ENCODE peak calls at places on chromosomes 12 and 14, in four cellular contexts. U is SJSA1, E is stomach, H is astrocyte. K is an unnamed sample.
A peak's percentile ranks its signal among the peaks of the same experiment; 100 is the strongest.

GRCh38 chr14:71645656-71646055 is 286.6 kb upstream of the RGS6 start:
- DNase-seq in U (no peak), E (no peak), H (peak; percentile 57), K (no peak)

GRCh38 chr12:4579305-4580097 is 17.5 kb downstream of the DYRK4 start:
- DNase-seq in U (no peak), E (no peak), H (no peak), K (no peak)

GRCh38 chr14:82999802-83000201 is 1466.1 kb upstream of the SEL1L start:
- DNase-seq in U (no peak), E (no peak), H (no peak), K (no peak)

GRCh38 chr12:48169011-48169410 is 11.7 kb upstream of the ASB8 start:
- DNase-seq in U (peak; percentile 86), E (no peak), H (no peak), K (no peak)

GRCh38 chr12:6950944-6951540 is at the start of gene PTPN6:
- DNase-seq in U (no peak), E (peak; percentile 58), H (no peak), K (no peak)

GRCh38 chr12:86018361-86018760 is 144.3 kb downstream of the NTS start:
- DNase-seq in U (no peak), E (no peak), H (no peak), K (no peak)

GRCh38 chr12:70272510-70272909 is 29.3 kb downstream of the CNOT2 start:
- DNase-seq in U (no peak), E (no peak), H (no peak), K (no peak)

GRCh38 chr12:126617312-126617711 is 1552.1 kb downstream of the AACS start:
- DNase-seq in U (no peak), E (no peak), H (no peak), K (no peak)

GRCh38 chr14:52155656-52156213 is 86.9 kb upstream of the NID2 start:
- DNase-seq in U (no peak), E (no peak), H (no peak), K (no peak)

GRCh38 chr12:6752181-6752930 is 585 bp downstream of the MLF2 start:
- DNase-seq in U (peak; percentile 59), E (no peak), H (peak; percentile 29), K (no peak)

GRCh38 chr12:79186506-79186905 is 321.9 kb downstream of the SYT1 start:
- DNase-seq in U (no peak), E (no peak), H (no peak), K (no peak)

GRCh38 chr12:2677142-2677880 is 117.5 kb upstream of the FKBP4 start:
- DNase-seq in U (peak; percentile 41), E (no peak), H (no peak), K (no peak)

GRCh38 chr12:111775205-111776193 is 8.8 kb downstream of the ALDH2 start:
- DNase-seq in U (no peak), E (peak; percentile 91), H (peak; percentile 72), K (peak; percentile 79)

GRCh38 chr12:19959353-19959752 is 409.0 kb upstream of the PDE3A start:
- DNase-seq in U (no peak), E (no peak), H (no peak), K (no peak)

GRCh38 chr12:252634-253033 is 10.0 kb downstream of the SLC6A13 start:
- DNase-seq in U (no peak), E (no peak), H (no peak), K (no peak)

GRCh38 chr12:76337583-76337982 is 10.6 kb downstream of the BBS10 start:
- DNase-seq in U (peak; percentile 55), E (no peak), H (peak; percentile 79), K (no peak)

GRCh38 chr12:54589964-54590363 is 1.5 kb upstream of the PPP1R1A start:
- DNase-seq in U (no peak), E (no peak), H (no peak), K (no peak)

GRCh38 chr14:29528889-29529288 is 398.8 kb downstream of the PRKD1 start:
- DNase-seq in U (no peak), E (no peak), H (peak; percentile 14), K (no peak)

DNA sequence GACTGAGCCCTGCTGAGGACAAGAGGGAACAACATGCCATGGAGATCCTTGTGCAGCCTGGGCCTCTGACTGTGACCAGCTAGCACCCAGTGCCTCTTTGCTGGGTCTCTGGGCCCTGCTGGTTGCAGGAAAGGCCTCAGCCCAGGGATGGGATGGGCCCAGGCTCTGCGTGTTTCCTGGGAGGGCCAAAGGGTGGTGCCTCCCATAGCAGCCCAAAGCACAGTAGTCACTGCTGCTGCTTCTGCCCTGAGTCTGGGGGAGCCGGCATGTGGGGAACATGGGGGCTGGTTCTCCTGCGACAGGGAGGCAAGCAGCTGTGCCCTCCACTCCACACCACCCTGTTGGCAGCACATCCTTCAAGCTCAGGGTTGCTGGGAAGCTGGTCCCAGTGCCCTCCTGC is 18.5 kb downstream of the ANHX start:
- DNase-seq in U (no peak), E (no peak), H (no peak), K (no peak)
- H3K9me3 ChIP-seq in U (peaks cover 14% of the 10 kb centered on the region), E (peaks cover 100% of the 10 kb centered on the region), H (peaks cover 35% of the 10 kb centered on the region), K (peaks cover 16% of the 10 kb centered on the region)

GRCh38 chr12:26297386-26298070 is 102.2 kb downstream of the SSPN start:
- DNase-seq in U (no peak), E (no peak), H (peak; percentile 76), K (no peak)

GRCh38 chr12:26295001-26295400 is 99.6 kb downstream of the SSPN start:
- DNase-seq in U (no peak), E (no peak), H (no peak), K (no peak)

GRCh38 chr12:26292596-26292995 is 97.2 kb downstream of the SSPN start:
- DNase-seq in U (no peak), E (no peak), H (no peak), K (no peak)

GRCh38 chr12:26290560-26290959 is 95.2 kb downstream of the SSPN start:
- DNase-seq in U (no peak), E (no peak), H (no peak), K (no peak)

GRCh38 chr12:26293612-26294011 is 98.2 kb downstream of the SSPN start:
- DNase-seq in U (no peak), E (no peak), H (peak; percentile 62), K (no peak)
- H3K4me1 ChIP-seq in U (peaks cover 20% of the 10 kb centered on the region), E (peaks cover 4% of the 10 kb centered on the region), H (peaks cover 4% of the 10 kb centered on the region), K (peaks cover 2% of the 10 kb centered on the region)

DNA sequence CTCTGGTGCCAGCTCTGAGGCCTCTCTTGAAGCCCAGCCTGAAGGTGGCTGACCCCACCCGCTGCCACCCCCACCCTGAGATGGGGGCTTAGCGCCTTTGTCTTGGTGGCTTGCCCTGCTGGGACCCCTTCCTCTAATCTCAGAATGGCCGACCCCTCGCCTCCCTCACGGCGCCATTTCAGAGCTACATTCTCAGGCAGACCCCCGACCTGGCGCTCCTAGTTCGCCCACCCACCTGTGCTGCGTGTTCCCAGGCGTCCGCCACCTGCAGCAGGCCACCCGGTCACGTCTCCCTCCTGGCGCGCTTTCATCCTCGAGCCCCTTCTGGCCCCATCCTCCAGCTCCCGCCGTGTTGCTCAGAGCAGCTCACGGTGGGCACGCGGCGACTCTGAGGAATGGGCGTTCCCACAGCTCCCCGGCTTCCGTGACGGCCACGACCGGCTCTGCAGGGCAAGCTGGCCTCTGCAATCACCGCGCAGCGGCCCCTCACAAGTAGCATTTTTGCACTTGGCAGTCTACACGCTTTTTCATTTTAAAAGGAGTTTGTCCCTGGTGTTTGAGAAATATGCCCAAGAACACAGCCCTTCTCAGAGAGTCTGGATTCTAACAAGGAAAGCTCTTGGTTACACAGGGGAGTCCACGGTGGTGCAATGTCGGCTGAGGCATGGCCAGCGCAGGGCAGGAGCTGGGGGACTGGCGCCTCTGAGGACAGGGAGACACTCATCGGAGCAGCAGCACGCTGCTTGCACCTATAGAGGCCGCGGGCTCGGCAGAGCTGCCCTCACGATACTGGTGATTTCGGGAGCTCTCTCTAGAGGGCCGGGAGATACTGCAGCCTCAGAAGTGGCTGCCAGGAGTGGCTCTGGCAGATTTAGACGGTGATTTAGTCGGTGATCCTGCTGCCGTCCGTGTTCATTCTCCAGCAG is 105.7 kb upstream of the C14orf180 start:
- DNase-seq in U (no peak), E (no peak), H (no peak), K (no peak)
- H3K9me3 ChIP-seq in U (no peaks in the 10 kb centered on the region), E (no peaks in the 10 kb centered on the region), H (no peaks in the 10 kb centered on the region), K (no peaks in the 10 kb centered on the region)

GRCh38 chr14:33899723-33900341 is 51.0 kb downstream of the EGLN3 start:
- DNase-seq in U (no peak), E (no peak), H (no peak), K (no peak)

GRCh38 chr14:33897382-33897781 is 53.5 kb downstream of the EGLN3 start:
- DNase-seq in U (no peak), E (no peak), H (no peak), K (no peak)

GRCh38 chr14:33901429-33902155 is 49.3 kb downstream of the EGLN3 start:
- DNase-seq in U (no peak), E (no peak), H (no peak), K (no peak)

GRCh38 chr14:33900706-33901105 is 50.2 kb downstream of the EGLN3 start:
- DNase-seq in U (no peak), E (no peak), H (no peak), K (no peak)

GRCh38 chr14:33897878-33898535 is 52.9 kb downstream of the EGLN3 start:
- DNase-seq in U (no peak), E (no peak), H (no peak), K (no peak)
- H3K4me1 ChIP-seq in U (no peaks in the 10 kb centered on the region), E (no peaks in the 10 kb centered on the region), H (no peaks in the 10 kb centered on the region), K (no peaks in the 10 kb centered on the region)

GRCh38 chr12:46562625-46563228 is 190.2 kb upstream of the SLC38A2 start:
- DNase-seq in U (peak; percentile 61), E (no peak), H (peak; percentile 95), K (no peak)

GRCh38 chr12:46571593-46571992 is 199.0 kb upstream of the SLC38A2 start:
- DNase-seq in U (no peak), E (no peak), H (no peak), K (no peak)

GRCh38 chr12:46572644-46573630 is 200.4 kb upstream of the SLC38A2 start:
- DNase-seq in U (no peak), E (no peak), H (no peak), K (no peak)

GRCh38 chr12:46569826-46570390 is 197.3 kb upstream of the SLC38A2 start:
- DNase-seq in U (no peak), E (no peak), H (no peak), K (no peak)

DNA sequence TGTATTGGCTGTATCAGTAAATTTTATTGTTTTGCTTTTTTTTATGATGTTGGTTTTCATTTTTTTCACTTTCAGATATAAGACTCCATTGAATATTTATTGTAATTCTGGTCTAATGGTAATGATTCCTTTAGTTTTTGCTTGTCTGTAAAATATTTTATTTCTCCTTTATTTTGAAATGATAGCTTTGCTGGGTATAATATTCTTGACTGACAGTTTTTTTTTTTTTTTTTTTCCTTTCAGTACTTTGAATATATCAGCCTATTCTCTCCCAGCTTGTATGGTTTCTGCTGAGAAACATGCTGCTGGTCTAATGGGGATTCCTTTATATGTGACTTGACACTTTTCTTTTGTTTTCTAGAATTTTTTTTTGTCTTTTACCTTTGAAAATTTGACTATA is 195.1 kb upstream of the SLC38A2 start:
- DNase-seq in U (no peak), E (no peak), H (no peak), K (no peak)
- H3K9me3 ChIP-seq in U (peaks cover 2% of the 10 kb centered on the region), E (peaks cover 30% of the 10 kb centered on the region), H (peaks cover 5% of the 10 kb centered on the region), K (no peaks in the 10 kb centered on the region)